ENCODE peak calls at places on chromosomes 3 and 15, in four cellular contexts. K is AG10803, J is aorta, B is EL. C is an unnamed sample.

GRCh38 chr15:70876011-70876410 is 16.2 kb downstream of the THAP10 start:
- DNase-seq in K (no peak), J (no peak), B (no peak), C (no peak)

GRCh38 chr3:170999737-171000242 is 26.7 kb downstream of the SLC2A2 start:
- DNase-seq in K (peak; percentile 79), J (no peak), B (peak; percentile 92), C (no peak)

GRCh38 chr3:50171540-50172301 is 16.6 kb downstream of the SEMA3F start:
- DNase-seq in K (no peak), J (no peak), B (no peak), C (no peak)

GRCh38 chr3:155391104-155391503 is 97.6 kb upstream of the STRIT1 start:
- DNase-seq in K (peak; percentile 94), J (no peak), B (peak; percentile 42), C (no peak)

GRCh38 chr3:156579427-156579851 is 24.5 kb upstream of the SSR3 start:
- DNase-seq in K (no peak), J (no peak), B (no peak), C (no peak)

GRCh38 chr15:62075595-62076279 is 9.0 kb downstream of the C2CD4A start:
- DNase-seq in K (peak; percentile 35), J (no peak), B (no peak), C (no peak)

GRCh38 chr3:52779011-52779410 is 1.6 kb downstream of the ITIH1 start:
- DNase-seq in K (no peak), J (no peak), B (no peak), C (no peak)

GRCh38 chr15:99476413-99477222 is 89.2 kb upstream of the MEF2A start:
- DNase-seq in K (peak; percentile 98), J (peak; percentile 89), B (peak; percentile 96), C (no peak)

GRCh38 chr15:76341366-76342045 is 4.9 kb downstream of the ISL2 start:
- DNase-seq in K (no peak), J (no peak), B (no peak), C (no peak)

GRCh38 chr15:52765779-52766178 is 24.4 kb downstream of the ONECUT1 start:
- DNase-seq in K (peak; percentile 3), J (no peak), B (no peak), C (no peak)

GRCh38 chr3:59451041-59451763 is 401.4 kb upstream of the CFAP20DC start:
- DNase-seq in K (peak; percentile 27), J (no peak), B (no peak), C (no peak)

GRCh38 chr15:62647195-62647865 is 395.2 kb upstream of the TPM1 start:
- DNase-seq in K (peak; percentile 87), J (peak; percentile 59), B (peak; percentile 85), C (no peak)

GRCh38 chr3:45978348-45978747 is 17.3 kb downstream of the FYCO1 start:
- DNase-seq in K (no peak), J (no peak), B (no peak), C (no peak)

GRCh38 chr3:178304758-178305157 is 231.5 kb upstream of the KCNMB2 start:
- DNase-seq in K (peak; percentile 71), J (no peak), B (peak; percentile 82), C (no peak)

GRCh38 chr3:124837730-124838186 is 49.4 kb downstream of the ITGB5 start:
- DNase-seq in K (peak; percentile 86), J (peak; percentile 74), B (peak; percentile 89), C (no peak)

C was measured in ovary.